ENCODE peak calls at places on chromosomes 11 and 22, in six cellular contexts. One of them, this sample, is unnamed.

GRCh38 chr22:45911601-45912271 is 65.2 kb downstream of the WNT7B start:
- DNase-seq in AG10803: peak
- DNase-seq in activated naive CD4-positive, alpha-beta T cell: no peak
- DNase-seq in stimulated activated CD8-positive, alpha-beta memory T cell treated with anti-CD3 and anti-CD28 coated beads, Interleukin-15, amount 100 ng/mL, for 24 hours: no peak
- DNase-seq in foreskin fibroblast: no peak
- DNase-seq in choroid plexus epithelial cell: peak
- DNase-seq in this sample: no peak

GRCh38 chr11:57460017-57460755 is at the start of gene RTN4RL2:
- DNase-seq in activated naive CD4-positive, alpha-beta T cell: no peak
- DNase-seq in AG10803: peak
- DNase-seq in foreskin fibroblast: peak
- DNase-seq in stimulated activated CD8-positive, alpha-beta memory T cell treated with anti-CD3 and anti-CD28 coated beads, Interleukin-15, amount 100 ng/mL, for 24 hours: no peak
- DNase-seq in choroid plexus epithelial cell: peak
- DNase-seq in this sample: peak

GRCh38 chr11:59191095-59191494 is 19.2 kb downstream of the DTX4 start:
- DNase-seq in AG10803: no peak
- DNase-seq in activated naive CD4-positive, alpha-beta T cell: no peak
- DNase-seq in foreskin fibroblast: no peak
- DNase-seq in stimulated activated CD8-positive, alpha-beta memory T cell treated with anti-CD3 and anti-CD28 coated beads, Interleukin-15, amount 100 ng/mL, for 24 hours: no peak
- DNase-seq in choroid plexus epithelial cell: no peak
- DNase-seq in this sample: no peak

GRCh38 chr11:47160753-47161133 is 15.9 kb downstream of the ARFGAP2 start:
- DNase-seq in foreskin fibroblast: no peak
- DNase-seq in choroid plexus epithelial cell: no peak
- DNase-seq in AG10803: no peak
- DNase-seq in activated naive CD4-positive, alpha-beta T cell: no peak
- DNase-seq in stimulated activated CD8-positive, alpha-beta memory T cell treated with anti-CD3 and anti-CD28 coated beads, Interleukin-15, amount 100 ng/mL, for 24 hours: no peak
- DNase-seq in this sample: no peak

GRCh38 chr11:4903484-4903883 is at the start of gene OR51A7:
- DNase-seq in activated naive CD4-positive, alpha-beta T cell: no peak
- DNase-seq in foreskin fibroblast: no peak
- DNase-seq in AG10803: no peak
- DNase-seq in choroid plexus epithelial cell: no peak
- DNase-seq in stimulated activated CD8-positive, alpha-beta memory T cell treated with anti-CD3 and anti-CD28 coated beads, Interleukin-15, amount 100 ng/mL, for 24 hours: no peak
- DNase-seq in this sample: no peak

GRCh38 chr11:83292709-83293435 is 6.7 kb upstream of the CCDC90B start:
- DNase-seq in stimulated activated CD8-positive, alpha-beta memory T cell treated with anti-CD3 and anti-CD28 coated beads, Interleukin-15, amount 100 ng/mL, for 24 hours: no peak
- DNase-seq in activated naive CD4-positive, alpha-beta T cell: no peak
- DNase-seq in choroid plexus epithelial cell: peak
- DNase-seq in AG10803: peak
- DNase-seq in foreskin fibroblast: peak
- DNase-seq in this sample: peak

GRCh38 chr11:116813781-116814471 is 9.2 kb downstream of the APOA4 start:
- DNase-seq in foreskin fibroblast: no peak
- DNase-seq in choroid plexus epithelial cell: no peak
- DNase-seq in activated naive CD4-positive, alpha-beta T cell: no peak
- DNase-seq in stimulated activated CD8-positive, alpha-beta memory T cell treated with anti-CD3 and anti-CD28 coated beads, Interleukin-15, amount 100 ng/mL, for 24 hours: no peak
- DNase-seq in AG10803: no peak
- DNase-seq in this sample: no peak

GRCh38 chr11:7657306-7658025 is 15.8 kb downstream of the CYB5R2 start:
- DNase-seq in AG10803: peak
- DNase-seq in foreskin fibroblast: peak
- DNase-seq in stimulated activated CD8-positive, alpha-beta memory T cell treated with anti-CD3 and anti-CD28 coated beads, Interleukin-15, amount 100 ng/mL, for 24 hours: no peak
- DNase-seq in choroid plexus epithelial cell: peak
- DNase-seq in activated naive CD4-positive, alpha-beta T cell: no peak
- DNase-seq in this sample: peak

GRCh38 chr11:65817312-65817814 is 16.4 kb upstream of the SNX32 start:
- DNase-seq in foreskin fibroblast: peak
- DNase-seq in stimulated activated CD8-positive, alpha-beta memory T cell treated with anti-CD3 and anti-CD28 coated beads, Interleukin-15, amount 100 ng/mL, for 24 hours: no peak
- DNase-seq in choroid plexus epithelial cell: no peak
- DNase-seq in activated naive CD4-positive, alpha-beta T cell: no peak
- DNase-seq in AG10803: no peak
- DNase-seq in this sample: peak

GRCh38 chr11:74538680-74539079 is 45.2 kb upstream of the LIPT2 start:
- DNase-seq in foreskin fibroblast: peak
- DNase-seq in choroid plexus epithelial cell: no peak
- DNase-seq in activated naive CD4-positive, alpha-beta T cell: no peak
- DNase-seq in stimulated activated CD8-positive, alpha-beta memory T cell treated with anti-CD3 and anti-CD28 coated beads, Interleukin-15, amount 100 ng/mL, for 24 hours: no peak
- DNase-seq in AG10803: no peak
- DNase-seq in this sample: no peak

GRCh38 chr11:128589998-128590397 is 2.6 kb upstream of the ETS1 start:
- DNase-seq in activated naive CD4-positive, alpha-beta T cell: no peak
- DNase-seq in choroid plexus epithelial cell: no peak
- DNase-seq in foreskin fibroblast: no peak
- DNase-seq in stimulated activated CD8-positive, alpha-beta memory T cell treated with anti-CD3 and anti-CD28 coated beads, Interleukin-15, amount 100 ng/mL, for 24 hours: no peak
- DNase-seq in AG10803: no peak
- DNase-seq in this sample: no peak

GRCh38 chr11:134008593-134008992 is 51.8 kb upstream of the IGSF9B start:
- DNase-seq in foreskin fibroblast: no peak
- DNase-seq in AG10803: no peak
- DNase-seq in stimulated activated CD8-positive, alpha-beta memory T cell treated with anti-CD3 and anti-CD28 coated beads, Interleukin-15, amount 100 ng/mL, for 24 hours: no peak
- DNase-seq in activated naive CD4-positive, alpha-beta T cell: no peak
- DNase-seq in choroid plexus epithelial cell: peak
- DNase-seq in this sample: no peak

GRCh38 chr11:91981995-91982394 is 242.6 kb upstream of the FAT3 start:
- DNase-seq in foreskin fibroblast: peak
- DNase-seq in AG10803: peak
- DNase-seq in choroid plexus epithelial cell: peak
- DNase-seq in stimulated activated CD8-positive, alpha-beta memory T cell treated with anti-CD3 and anti-CD28 coated beads, Interleukin-15, amount 100 ng/mL, for 24 hours: no peak
- DNase-seq in activated naive CD4-positive, alpha-beta T cell: no peak
- DNase-seq in this sample: peak

GRCh38 chr11:44758996-44759395 is 32.2 kb downstream of the TSPAN18 start:
- DNase-seq in choroid plexus epithelial cell: no peak
- DNase-seq in stimulated activated CD8-positive, alpha-beta memory T cell treated with anti-CD3 and anti-CD28 coated beads, Interleukin-15, amount 100 ng/mL, for 24 hours: no peak
- DNase-seq in foreskin fibroblast: no peak
- DNase-seq in AG10803: no peak
- DNase-seq in activated naive CD4-positive, alpha-beta T cell: no peak
- DNase-seq in this sample: no peak

GRCh38 chr11:369336-370018 is at the start of gene B4GALNT4:
- DNase-seq in activated naive CD4-positive, alpha-beta T cell: no peak
- DNase-seq in foreskin fibroblast: peak
- DNase-seq in AG10803: no peak
- DNase-seq in choroid plexus epithelial cell: no peak
- DNase-seq in stimulated activated CD8-positive, alpha-beta memory T cell treated with anti-CD3 and anti-CD28 coated beads, Interleukin-15, amount 100 ng/mL, for 24 hours: no peak
- DNase-seq in this sample: peak

GRCh38 chr22:37314315-37315046 is 32.2 kb downstream of the CYTH4 start:
- DNase-seq in AG10803: no peak
- DNase-seq in stimulated activated CD8-positive, alpha-beta memory T cell treated with anti-CD3 and anti-CD28 coated beads, Interleukin-15, amount 100 ng/mL, for 24 hours: no peak
- DNase-seq in choroid plexus epithelial cell: no peak
- DNase-seq in activated naive CD4-positive, alpha-beta T cell: no peak
- DNase-seq in foreskin fibroblast: no peak
- DNase-seq in this sample: no peak

GRCh38 chr11:126319374-126319740 is 15.5 kb downstream of the DCPS start:
- DNase-seq in choroid plexus epithelial cell: no peak
- DNase-seq in foreskin fibroblast: peak
- DNase-seq in AG10803: peak
- DNase-seq in stimulated activated CD8-positive, alpha-beta memory T cell treated with anti-CD3 and anti-CD28 coated beads, Interleukin-15, amount 100 ng/mL, for 24 hours: no peak
- DNase-seq in activated naive CD4-positive, alpha-beta T cell: no peak
- DNase-seq in this sample: no peak

GRCh38 chr22:22128440-22128839 is 116.1 kb upstream of the VPREB1 start:
- DNase-seq in stimulated activated CD8-positive, alpha-beta memory T cell treated with anti-CD3 and anti-CD28 coated beads, Interleukin-15, amount 100 ng/mL, for 24 hours: no peak
- DNase-seq in choroid plexus epithelial cell: no peak
- DNase-seq in activated naive CD4-positive, alpha-beta T cell: no peak
- DNase-seq in AG10803: no peak
- DNase-seq in foreskin fibroblast: no peak
- DNase-seq in this sample: no peak

GRCh38 chr11:129285387-129285786 is 90.3 kb upstream of the BARX2 start:
- DNase-seq in stimulated activated CD8-positive, alpha-beta memory T cell treated with anti-CD3 and anti-CD28 coated beads, Interleukin-15, amount 100 ng/mL, for 24 hours: no peak
- DNase-seq in AG10803: no peak
- DNase-seq in choroid plexus epithelial cell: no peak
- DNase-seq in foreskin fibroblast: no peak
- DNase-seq in activated naive CD4-positive, alpha-beta T cell: no peak
- DNase-seq in this sample: no peak

GRCh38 chr11:10588904-10589303 is 20.4 kb upstream of the LYVE1 start:
- DNase-seq in choroid plexus epithelial cell: peak
- DNase-seq in AG10803: peak
- DNase-seq in stimulated activated CD8-positive, alpha-beta memory T cell treated with anti-CD3 and anti-CD28 coated beads, Interleukin-15, amount 100 ng/mL, for 24 hours: no peak
- DNase-seq in foreskin fibroblast: peak
- DNase-seq in activated naive CD4-positive, alpha-beta T cell: no peak
- DNase-seq in this sample: peak

This sample was measured in mesenchymal stem cell.